ENCODE peak calls at places on chromosomes 5 and 9, in four cellular contexts. V is neural progenitor cell, K is GM23248, U is PC-9. S is an unnamed sample.

GRCh38 chr9:37949576-37949975 is 45.6 kb upstream of the SLC25A51 start:
- DNase-seq in V (no peak), K (peak; percentile 47), U (no peak), S (peak; percentile 21)

GRCh38 chr5:138752951-138753793 is at the start of gene CTNNA1:
- DNase-seq in V (peak; percentile 92), K (peak; percentile 78), U (peak; percentile 70), S (peak; percentile 68)

GRCh38 chr9:13295556-13295955 is 16.1 kb upstream of the MPDZ start:
- DNase-seq in V (peak; percentile 47), K (no peak), U (no peak), S (no peak)

GRCh38 chr9:121021294-121021693 is 28.8 kb downstream of the C5 start:
- DNase-seq in V (no peak), K (no peak), U (no peak), S (no peak)

GRCh38 chr5:135979510-135979909 is 24.7 kb upstream of the LECT2 start:
- DNase-seq in V (no peak), K (peak; percentile 78), U (no peak), S (no peak)

GRCh38 chr5:33969572-33970452 is 14.7 kb downstream of the SLC45A2 start:
- DNase-seq in V (peak; percentile 64), K (peak; percentile 79), U (peak; percentile 64), S (peak; percentile 74)

GRCh38 chr5:151219789-151220188 is 4.1 kb downstream of the CCDC69 start:
- DNase-seq in V (no peak), K (no peak), U (no peak), S (no peak)

GRCh38 chr5:36596756-36597155 is 9.7 kb upstream of the SLC1A3 start:
- DNase-seq in V (no peak), K (no peak), U (no peak), S (no peak)

GRCh38 chr9:115373000-115373709 is 255.2 kb upstream of the TNC start:
- DNase-seq in V (no peak), K (peak; percentile 96), U (peak; percentile 95), S (peak; percentile 96)

GRCh38 chr5:124515494-124516222 is 230.8 kb downstream of the ZNF608 start:
- DNase-seq in V (no peak), K (no peak), U (no peak), S (no peak)

GRCh38 chr9:122498883-122499288 is 11.7 kb upstream of the OR1J2 start:
- DNase-seq in V (peak; percentile 24), K (peak; percentile 73), U (no peak), S (peak; percentile 66)

GRCh38 chr9:130740218-130741023 is 46.8 kb downstream of the EXOSC2 start:
- DNase-seq in V (no peak), K (no peak), U (no peak), S (no peak)

GRCh38 chr9:129783516-129784361 is 19.2 kb upstream of the TOR1B start:
- DNase-seq in V (peak; percentile 86), K (peak; percentile 84), U (peak; percentile 54), S (peak; percentile 79)

GRCh38 chr9:132547976-132548730 is 34.3 kb upstream of the BARHL1 start:
- DNase-seq in V (no peak), K (no peak), U (no peak), S (no peak)

GRCh38 chr5:138352722-138353549 is 451 bp downstream of the KDM3B start:
- DNase-seq in V (peak; percentile 79), K (peak; percentile 72), U (peak; percentile 58), S (peak; percentile 45)

GRCh38 chr5:21817668-21818419 is 1035.3 kb downstream of the CDH12 start:
- DNase-seq in V (no peak), K (peak; percentile 51), U (no peak), S (peak; percentile 63)

DNA sequence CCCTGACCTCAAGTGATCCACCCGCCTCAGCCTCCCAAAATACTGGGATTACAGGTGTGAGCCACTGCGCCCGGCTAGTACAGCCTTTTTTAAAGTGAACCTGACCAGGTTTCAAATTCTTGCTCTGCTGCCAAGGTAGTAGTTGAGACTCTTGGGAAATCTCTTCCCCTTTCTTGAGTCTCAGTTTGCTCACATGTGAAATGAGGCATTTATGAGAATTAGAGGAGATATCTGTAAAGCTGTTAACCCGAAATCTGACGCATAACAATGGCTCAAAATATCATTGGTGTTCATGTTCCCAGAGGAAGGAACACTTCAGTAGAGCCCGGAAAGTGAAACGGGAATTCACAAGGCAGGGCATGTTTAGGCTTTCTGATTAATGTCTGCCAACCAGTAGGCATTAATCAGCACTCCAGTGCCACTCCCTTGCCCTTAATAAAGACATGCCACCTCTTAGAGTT is 1.5 kb downstream of the ARPC5L start:
- DNase-seq in V (no peak), K (no peak), U (peak; percentile 48), S (peak; percentile 38)
- H3F3A ChIP-seq in V (peaks cover 56% of the 10 kb centered on the region), K (peaks cover 31% of the 10 kb centered on the region), U (peaks cover 71% of the 10 kb centered on the region), S (peaks cover 3% of the 10 kb centered on the region)

GRCh38 chr5:1318659-1319251 is 23.9 kb upstream of the TERT start:
- DNase-seq in V (no peak), K (no peak), U (no peak), S (no peak)
- H3F3A ChIP-seq in V (peaks cover 14% of the 10 kb centered on the region), K (peaks cover 10% of the 10 kb centered on the region), U (peaks cover 35% of the 10 kb centered on the region), S (peaks cover 5% of the 10 kb centered on the region)

GRCh38 chr9:4389755-4390154 is 89.9 kb upstream of the GLIS3 start:
- DNase-seq in V (no peak), K (no peak), U (no peak), S (peak; percentile 3)

GRCh38 chr9:4382722-4383317 is 83.0 kb upstream of the GLIS3 start:
- DNase-seq in V (peak; percentile 53), K (peak; percentile 56), U (no peak), S (peak; percentile 50)

GRCh38 chr9:4389003-4389402 is 89.1 kb upstream of the GLIS3 start:
- DNase-seq in V (no peak), K (no peak), U (no peak), S (no peak)

GRCh38 chr9:4384750-4385149 is 84.9 kb upstream of the GLIS3 start:
- DNase-seq in V (no peak), K (no peak), U (no peak), S (no peak)

GRCh38 chr9:4386819-4387218 is 87.0 kb upstream of the GLIS3 start:
- DNase-seq in V (peak; percentile 18), K (peak; percentile 4), U (no peak), S (peak; percentile 13)
- H3F3A ChIP-seq in V (no peaks in the 10 kb centered on the region), K (no peaks in the 10 kb centered on the region), U (no peaks in the 10 kb centered on the region), S (no peaks in the 10 kb centered on the region)

DNA sequence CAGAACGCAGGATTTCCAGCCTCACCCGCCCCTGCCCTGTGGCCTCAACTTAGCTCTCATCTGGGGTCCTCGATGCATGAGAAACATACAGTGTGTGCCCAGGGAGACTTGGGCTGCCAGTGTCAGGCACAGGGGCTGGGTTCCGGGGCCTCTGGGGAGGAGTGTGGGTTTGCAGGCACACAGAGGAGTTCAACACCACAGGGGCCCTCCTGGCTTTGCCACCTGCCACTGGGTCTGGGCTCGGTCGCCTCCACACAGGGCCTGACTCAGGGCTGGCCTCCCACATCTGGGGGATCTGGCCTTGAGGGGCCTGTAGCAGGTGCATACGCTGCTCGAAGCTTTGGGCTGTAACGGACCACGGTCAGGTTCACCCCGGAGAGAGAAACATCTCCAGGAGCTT is 111.6 kb downstream of the COL5A1 start:
- DNase-seq in V (no peak), K (no peak), U (no peak), S (no peak)
- H3F3A ChIP-seq in V (peaks cover under 1% of the 10 kb centered on the region), K (peaks cover 80% of the 10 kb centered on the region), U (peaks cover 2% of the 10 kb centered on the region), S (no peaks in the 10 kb centered on the region)

GRCh38 chr5:14504816-14505215 is 76.8 kb upstream of the OTULINL start:
- DNase-seq in V (no peak), K (no peak), U (no peak), S (no peak)
- H3F3A ChIP-seq in V (no peaks in the 10 kb centered on the region), K (peaks cover 81% of the 10 kb centered on the region), U (no peaks in the 10 kb centered on the region), S (no peaks in the 10 kb centered on the region)

GRCh38 chr5:80799041-80799440 is 144.3 kb upstream of the DHFR start:
- DNase-seq in V (no peak), K (no peak), U (no peak), S (no peak)

GRCh38 chr5:80798633-80799032 is 143.8 kb upstream of the DHFR start:
- DNase-seq in V (no peak), K (no peak), U (no peak), S (no peak)

GRCh38 chr5:80798166-80798565 is 143.4 kb upstream of the DHFR start:
- DNase-seq in V (no peak), K (no peak), U (no peak), S (no peak)

GRCh38 chr5:80796861-80797260 is 142.1 kb upstream of the DHFR start:
- DNase-seq in V (no peak), K (no peak), U (no peak), S (no peak)

GRCh38 chr5:80797428-80798024 is 142.7 kb upstream of the DHFR start:
- DNase-seq in V (no peak), K (no peak), U (no peak), S (no peak)
- H3F3A ChIP-seq in V (peaks cover 6% of the 10 kb centered on the region), K (no peaks in the 10 kb centered on the region), U (no peaks in the 10 kb centered on the region), S (no peaks in the 10 kb centered on the region)

S was measured in PC-3.